ENCODE peak calls at places on chromosomes 11 and 22, in seven cellular contexts. U is spleen, F is heart left ventricle, Q is Panc1, M is neuronal stem cell, D is thoracic aorta, O is cardiac muscle cell. Y is an unnamed sample.

GRCh38 chr11:94877446-94878200 is 95.7 kb downstream of the CWC15 start:
- DNase-seq in M (no peak), Q (no peak), O (no peak), U (no peak), D (no peak), F (no peak), Y (no peak)

GRCh38 chr22:44587004-44587793 is 89.2 kb upstream of the RTL6 start:
- DNase-seq in U (peak; percentile 51), M (no peak), O (no peak), F (no peak), D (no peak), Q (no peak), Y (peak; percentile 65)

GRCh38 chr11:13140028-13140870 is 131.1 kb downstream of the RASSF10 start:
- DNase-seq in Q (no peak), O (peak; percentile 49), F (no peak), M (no peak), U (no peak), D (no peak), Y (no peak)

GRCh38 chr22:46830841-46831240 is 68.4 kb downstream of the TBC1D22A start:
- DNase-seq in O (no peak), Q (no peak), U (no peak), D (no peak), M (no peak), F (no peak), Y (no peak)

GRCh38 chr11:30917859-30918478 is 331.8 kb upstream of the MPPED2 start:
- DNase-seq in D (no peak), U (no peak), O (peak; percentile 77), Q (peak; percentile 17), F (no peak), M (peak; percentile 72), Y (peak; percentile 75)

GRCh38 chr11:11243790-11244469 is 109.1 kb downstream of the CSNK2A3 start:
- DNase-seq in M (peak; percentile 68), O (peak; percentile 32), U (no peak), D (no peak), Q (no peak), F (peak; percentile 67), Y (peak; percentile 82)

GRCh38 chr22:46147471-46148267 is 2.7 kb upstream of the PPARA start:
- DNase-seq in D (no peak), Q (no peak), O (no peak), U (no peak), M (no peak), F (peak; percentile 72), Y (no peak)

GRCh38 chr11:15957234-15957633 is 399.1 kb downstream of the SOX6 start:
- DNase-seq in D (no peak), O (no peak), F (no peak), M (no peak), Q (no peak), U (no peak), Y (no peak)

GRCh38 chr11:70491696-70492472 is 93.6 kb downstream of the CTTN start:
- DNase-seq in Q (no peak), F (no peak), O (no peak), D (no peak), M (no peak), U (peak; percentile 62), Y (no peak)

GRCh38 chr22:29780220-29780619 is 13.1 kb downstream of the UQCR10 start:
- DNase-seq in M (no peak), U (no peak), D (no peak), F (no peak), O (no peak), Q (no peak), Y (no peak)

GRCh38 chr11:48063424-48063978 is 83.1 kb downstream of the PTPRJ start:
- DNase-seq in Q (no peak), D (no peak), F (no peak), M (no peak), O (peak; percentile 12), U (no peak), Y (no peak)

GRCh38 chr11:88231894-88232482 is 56.7 kb upstream of the RAB38 start:
- DNase-seq in F (no peak), U (no peak), O (peak; percentile 52), Q (peak; percentile 22), D (no peak), M (peak; percentile 8), Y (peak; percentile 48)

GRCh38 chr11:38356255-38356654 is 1758.2 kb upstream of the RAG2 start:
- DNase-seq in D (no peak), F (no peak), Q (no peak), M (no peak), O (no peak), U (no peak), Y (no peak)

GRCh38 chr11:125141686-125142535 is 22.6 kb upstream of the PKNOX2 start:
- DNase-seq in O (peak; percentile 66), U (peak; percentile 87), F (peak; percentile 30), D (no peak), Q (peak; percentile 12), M (peak; percentile 71), Y (peak; percentile 90)

GRCh38 chr22:43260818-43261217 is 73.9 kb upstream of the TTLL12 start:
- DNase-seq in D (no peak), M (no peak), O (no peak), F (no peak), Q (no peak), U (no peak), Y (no peak)

GRCh38 chr11:118004543-118005223 is 18.5 kb downstream of the IL10RA start:
- DNase-seq in F (no peak), U (no peak), M (no peak), Q (no peak), D (no peak), O (no peak), Y (no peak)

GRCh38 chr11:1259561-1259960 is 36.7 kb downstream of the MUC5B start:
- DNase-seq in D (no peak), O (no peak), F (no peak), M (no peak), Q (no peak), U (no peak), Y (no peak)

GRCh38 chr11:1261241-1262071 is 38.6 kb downstream of the MUC5B start:
- DNase-seq in O (no peak), F (no peak), D (no peak), U (no peak), M (no peak), Q (no peak), Y (no peak)

GRCh38 chr11:1260620-1261019 is 37.8 kb downstream of the MUC5B start:
- DNase-seq in D (no peak), F (no peak), Q (no peak), U (no peak), M (no peak), O (no peak), Y (no peak)

GRCh38 chr11:1259076-1259461 is 36.2 kb downstream of the MUC5B start:
- DNase-seq in O (no peak), M (no peak), D (no peak), Q (no peak), U (no peak), F (no peak), Y (no peak)

DNA sequence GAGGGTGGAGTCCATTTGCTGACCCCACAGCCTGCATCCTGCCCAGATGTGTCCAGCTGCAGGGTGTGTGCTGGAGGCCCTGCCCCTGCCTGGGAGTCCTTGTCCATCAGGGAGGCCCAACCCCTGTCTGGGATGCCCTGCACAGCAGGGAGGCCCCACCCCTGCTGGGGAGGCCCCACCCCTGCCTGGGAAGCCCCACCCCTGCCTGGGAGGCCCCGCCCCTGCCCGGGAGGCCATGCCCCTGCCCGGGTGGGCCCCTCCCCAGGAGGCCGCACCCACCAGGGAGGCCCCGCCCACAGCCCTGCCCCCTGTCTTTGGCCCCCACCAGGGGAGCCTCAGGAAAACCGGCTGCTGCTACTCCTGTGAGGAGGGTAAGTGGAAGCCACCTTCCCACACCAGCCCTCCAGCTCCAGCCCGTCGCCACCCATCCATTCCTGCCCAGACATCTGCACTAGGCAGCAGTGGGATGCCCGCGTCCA is 37.2 kb downstream of the MUC5B start:
- DNase-seq in U (no peak), D (no peak), O (no peak), F (no peak), M (no peak), Q (peak; percentile 13), Y (no peak)
- H3K4me1 ChIP-seq in U (peaks cover 27% of the 10 kb centered on the region), D (peaks cover 17% of the 10 kb centered on the region), O (peaks cover 4% of the 10 kb centered on the region), F (peaks cover 16% of the 10 kb centered on the region), M (peaks cover 6% of the 10 kb centered on the region), Q (peaks cover 19% of the 10 kb centered on the region), Y (peaks cover 11% of the 10 kb centered on the region)

DNA sequence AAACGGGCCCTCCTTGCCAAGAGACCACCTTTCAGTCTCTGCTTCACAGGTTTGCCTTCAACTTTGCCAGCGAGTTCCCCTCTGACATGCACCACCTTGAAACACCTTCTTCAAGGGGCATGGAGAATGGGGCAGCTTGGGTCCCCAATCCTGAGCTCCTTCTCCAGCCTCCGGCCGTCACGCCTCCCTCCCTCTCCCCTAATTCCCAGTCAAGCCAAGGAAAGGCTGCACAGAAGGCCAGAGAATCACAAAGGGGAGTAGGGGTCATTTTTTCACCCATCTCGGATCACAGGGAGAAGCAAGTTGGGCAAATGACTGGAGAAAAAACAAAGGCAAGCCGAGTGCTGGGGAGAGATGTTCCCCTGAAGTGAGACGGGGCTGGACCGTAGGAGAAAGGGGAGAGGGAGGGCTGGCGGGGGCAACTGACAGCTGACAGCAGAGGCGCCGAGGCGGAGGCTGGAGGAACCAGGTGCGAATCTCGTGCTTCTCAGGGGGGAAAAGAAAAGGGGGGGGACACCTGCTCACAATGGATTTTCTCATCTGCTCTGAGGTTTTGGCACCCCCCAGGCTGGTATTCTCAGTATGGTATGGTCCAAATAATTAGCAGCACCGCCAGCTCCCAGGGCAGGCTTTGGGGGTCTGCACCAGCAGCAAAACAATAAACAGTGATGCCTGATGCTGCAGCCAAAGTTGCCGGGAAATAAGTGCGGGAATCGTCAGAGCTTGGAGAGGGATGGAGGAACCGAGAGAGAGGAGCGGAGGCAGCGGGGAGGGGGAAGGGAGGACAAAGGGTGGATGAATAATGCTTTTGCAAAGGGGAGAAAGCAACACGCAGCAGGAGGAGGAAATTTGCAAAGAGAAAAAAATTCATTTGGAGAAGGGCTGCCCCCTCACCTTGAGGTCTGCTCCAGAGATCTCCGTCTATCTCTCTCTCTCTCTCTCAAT is 649 bp downstream of the YPEL4 start:
- DNase-seq in D (no peak), M (no peak), Q (no peak), F (no peak), O (peak; percentile 37), U (no peak), Y (peak; percentile 73)
- H3K4me3 ChIP-seq in D (peak overlapping the region; percentile 58), M (peak overlapping the region; percentile 8), Q (peak overlapping the region; percentile 17), F (peak overlapping the region; percentile 42), O (peak overlapping the region; percentile 26), U (peak overlapping the region; percentile 6), Y (peak overlapping the region; percentile 45)

GRCh38 chr22:19988331-19988808 is 28.3 kb downstream of the ARVCF start:
- DNase-seq in U (no peak), M (no peak), F (no peak), Q (no peak), D (no peak), O (no peak), Y (no peak)
- H3K4me1 ChIP-seq in U (peaks cover 44% of the 10 kb centered on the region), M (peaks cover 23% of the 10 kb centered on the region), F (peaks cover 25% of the 10 kb centered on the region), Q (peaks cover 12% of the 10 kb centered on the region), D (peaks cover 79% of the 10 kb centered on the region), O (no peaks in the 10 kb centered on the region), Y (peaks cover 10% of the 10 kb centered on the region)

DNA sequence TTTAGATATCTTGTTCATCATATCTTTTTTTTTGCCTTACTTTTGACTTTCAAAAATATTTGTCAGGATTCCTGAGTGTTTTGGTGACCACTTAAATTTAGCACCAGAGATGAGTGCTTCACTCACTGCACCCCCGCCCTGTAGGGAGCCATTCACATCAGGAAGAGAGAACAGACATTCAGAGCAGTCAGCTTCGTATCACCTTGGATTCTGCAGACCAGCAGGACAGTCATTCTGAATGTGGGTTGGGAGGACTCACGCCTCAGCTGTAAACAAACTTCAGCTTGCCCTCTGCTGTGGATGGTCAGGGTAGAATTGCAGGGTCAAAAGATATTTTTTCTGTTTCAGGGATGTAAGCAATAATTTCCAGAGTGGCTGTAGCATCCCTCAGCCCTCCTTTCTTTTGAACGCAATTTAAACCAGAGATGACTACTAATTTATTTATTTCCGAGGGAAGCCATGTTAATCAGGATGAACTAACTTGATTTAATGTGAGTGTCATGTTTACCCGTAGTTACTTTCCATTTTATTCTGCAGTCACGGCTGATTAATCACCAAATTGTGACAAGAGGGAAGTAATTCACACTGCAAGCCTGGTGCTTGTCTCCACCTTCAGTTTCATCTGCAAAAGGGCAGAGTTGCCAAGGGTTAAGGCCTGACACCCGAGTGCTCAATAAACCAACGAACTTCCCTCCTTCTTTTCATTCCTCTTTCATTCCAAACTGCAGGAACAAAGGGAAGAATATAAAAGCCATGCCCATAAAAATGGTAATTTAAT is 174.2 kb upstream of the DDI1 start:
- DNase-seq in M (no peak), Q (no peak), O (no peak), D (no peak), F (no peak), U (no peak), Y (no peak)
- H3K4me3 ChIP-seq in M (no peak overlapping the region), Q (no peak overlapping the region), O (no peak overlapping the region), D (no peak overlapping the region), F (no peak overlapping the region), U (no peak overlapping the region), Y (no peak overlapping the region)